ENCODE peak calls at places on chromosomes 4 and X, in four cellular contexts. O is K562, X is HepG2, I is GM12878. V is an unnamed sample.

GRCh38 chrX:28625223-28625622 is 38.0 kb downstream of the IL1RAPL1 start:
- DNase-seq in X (no peak), I (no peak), O (no peak), V (no peak)

GRCh38 chr4:84673475-84674230 is 90.7 kb downstream of the CDS1 start:
- DNase-seq in I (no peak), X (no peak), O (no peak), V (no peak)

GRCh38 chr4:125664091-125664767 is 349.5 kb downstream of the FAT4 start:
- DNase-seq in I (no peak), O (no peak), X (no peak), V (no peak)

GRCh38 chrX:106619797-106620196 is 8.0 kb downstream of the RADX start:
- DNase-seq in I (no peak), O (no peak), X (no peak), V (peak)

GRCh38 chr4:153151535-153152452 is 52.4 kb upstream of the TRIM2 start:
- DNase-seq in X (no peak), I (no peak), O (no peak), V (peak)

GRCh38 chrX:20547649-20548051 is 280.9 kb upstream of the RPS6KA3 start:
- DNase-seq in I (no peak), X (peak), O (no peak), V (no peak)

GRCh38 chr4:126753592-126753991 is 879.2 kb upstream of the INTU start:
- DNase-seq in O (no peak), I (no peak), X (no peak), V (no peak)

GRCh38 chr4:7853271-7853670 is 86.4 kb downstream of the AFAP1 start:
- DNase-seq in O (no peak), I (no peak), X (no peak), V (no peak)

GRCh38 chr4:181939199-181939945 is 303.8 kb upstream of the TENM3 start:
- DNase-seq in X (no peak), O (no peak), I (no peak), V (no peak)

GRCh38 chr4:42363614-42364013 is 33.7 kb upstream of the SHISA3 start:
- DNase-seq in X (no peak), O (no peak), I (no peak), V (no peak)

GRCh38 chrX:112820364-112821308 is 20.0 kb downstream of the AMOT start:
- DNase-seq in I (no peak), X (no peak), O (no peak), V (no peak)

GRCh38 chrX:110188701-110189558 is 129.0 kb downstream of the AMMECR1 start:
- DNase-seq in X (no peak), I (no peak), O (no peak), V (no peak)

GRCh38 chr4:80365928-80366327 is 30.4 kb downstream of the CFAP299 start:
- DNase-seq in O (peak), I (peak), X (peak), V (peak)

GRCh38 chr4:48112017-48112667 is 21.9 kb downstream of the TXK start:
- DNase-seq in O (no peak), I (no peak), X (no peak), V (no peak)

GRCh38 chrX:153645921-153646481 is 1.0 kb upstream of the DUSP9 start:
- DNase-seq in X (peak), O (no peak), I (no peak), V (no peak)

GRCh38 chrX:153645151-153645550 is 1.9 kb upstream of the DUSP9 start:
- DNase-seq in X (no peak), O (no peak), I (no peak), V (no peak)

GRCh38 chrX:153648358-153649177 is 1.6 kb downstream of the DUSP9 start:
- DNase-seq in X (no peak), O (no peak), I (no peak), V (no peak)

GRCh38 chrX:153647461-153648357 is 706 bp downstream of the DUSP9 start:
- DNase-seq in O (no peak), I (no peak), X (no peak), V (no peak)

DNA sequence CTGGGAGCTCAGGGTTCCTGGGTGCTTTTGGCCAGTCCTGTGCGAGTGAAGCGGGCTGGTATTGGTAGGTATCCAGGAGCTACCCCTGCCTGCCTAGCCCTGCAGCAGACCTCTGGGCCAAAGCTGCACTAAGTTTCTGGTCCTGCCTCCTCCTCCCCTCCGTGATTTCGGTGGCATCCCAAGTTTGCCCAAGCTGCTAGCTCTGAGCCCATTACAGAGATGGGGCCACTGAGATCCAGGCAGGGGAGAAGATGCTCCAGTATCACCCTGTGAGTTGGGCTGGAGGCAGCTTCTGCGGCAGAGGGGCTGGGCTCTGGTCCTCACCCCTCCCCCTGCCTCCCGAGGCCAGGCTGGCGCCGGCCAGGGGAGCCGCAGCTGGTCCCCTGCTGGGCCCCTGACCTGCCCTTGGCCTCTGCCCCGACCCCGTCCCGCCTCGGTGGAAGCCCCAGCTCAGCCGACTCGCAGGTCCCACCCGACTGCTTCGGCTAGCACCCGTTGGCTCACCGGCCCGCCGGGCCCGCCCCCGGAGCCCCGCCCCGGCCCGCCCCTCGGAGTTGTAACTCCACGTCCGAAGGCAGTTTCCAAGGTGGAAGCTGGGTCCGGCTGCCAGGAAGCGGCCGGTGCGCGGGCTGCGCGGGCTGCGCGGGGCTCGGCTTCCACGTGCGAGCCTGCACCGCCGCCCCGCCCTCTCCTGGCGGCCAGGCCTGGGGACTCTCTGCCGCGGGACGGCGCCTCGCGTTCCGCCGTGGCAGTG is at the start of gene DUSP9:
- DNase-seq in X (peak), O (peak), I (no peak), V (peak)
- TF ChIP-seq SP1 in X (no peak), O (no peak), I (no peak), V (no peak)

GRCh38 chr4:101960431-101960830 is 169.9 kb downstream of the BANK1 start:
- DNase-seq in X (no peak), O (no peak), I (no peak), V (no peak)

GRCh38 chr4:101958547-101958946 is 168.0 kb downstream of the BANK1 start:
- DNase-seq in I (no peak), O (no peak), X (no peak), V (no peak)

GRCh38 chr4:101956068-101956805 is 165.7 kb downstream of the BANK1 start:
- DNase-seq in O (no peak), I (no peak), X (no peak), V (no peak)

GRCh38 chr4:101961144-101961543 is 170.6 kb downstream of the BANK1 start:
- DNase-seq in O (no peak), I (no peak), X (no peak), V (peak)
- TF ChIP-seq FOXM1 in O (no peak), I (no peak), X (no peak), V (no peak)

DNA sequence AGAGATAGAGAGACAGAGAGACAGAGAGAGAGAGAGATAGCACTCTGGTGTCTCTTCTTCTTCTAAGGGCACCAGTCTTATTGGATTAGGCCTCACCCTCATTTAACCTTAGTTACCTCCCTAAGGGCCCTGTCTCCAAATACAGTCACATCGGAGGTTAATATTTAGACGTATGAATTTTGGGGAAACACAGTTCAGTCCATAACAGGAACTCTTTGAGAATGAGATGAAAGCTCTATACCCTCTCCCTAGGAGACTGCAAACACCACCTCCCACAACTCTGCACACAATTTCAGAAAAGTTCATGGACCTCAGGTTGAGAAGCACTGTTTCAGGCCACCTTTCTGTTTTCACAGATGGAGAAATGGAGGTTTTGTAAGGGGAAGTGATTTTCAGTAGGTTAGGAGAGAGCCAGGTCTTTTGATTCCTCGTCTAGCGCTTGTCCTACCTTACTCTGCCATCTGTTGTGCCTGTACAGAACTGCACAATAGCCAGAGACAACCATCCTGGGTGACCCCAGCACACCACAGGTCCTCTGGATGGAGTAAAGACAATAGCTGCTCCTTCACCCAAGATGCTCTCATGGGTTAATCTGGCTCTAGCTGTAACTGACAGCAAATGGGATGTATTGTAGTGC is 16.9 kb upstream of the LOC101059915 start:
- DNase-seq in I (no peak), O (no peak), X (peak), V (no peak)
- TF ChIP-seq SP1 in I (no peak), O (no peak), X (no peak), V (no peak)

DNA sequence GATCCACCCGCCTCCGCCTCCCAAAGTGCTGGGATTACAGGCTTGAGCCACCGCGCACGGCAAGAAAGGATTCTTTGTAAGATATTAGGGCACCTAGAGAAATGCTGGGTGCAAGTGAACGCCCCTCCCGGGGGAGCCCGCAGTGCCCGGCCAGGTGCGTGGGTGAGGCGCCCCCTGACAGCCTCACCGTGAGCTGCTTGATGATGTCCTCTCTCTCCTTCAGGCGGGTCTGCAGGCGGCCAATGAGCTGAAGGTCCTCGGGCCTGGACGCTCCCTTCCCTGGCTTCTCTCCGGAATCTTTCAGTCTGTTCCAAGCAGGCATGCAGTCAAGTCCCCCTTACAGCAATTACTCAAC is 21.9 kb downstream of the MED28 start:
- DNase-seq in X (no peak), I (no peak), O (no peak), V (no peak)
- TF ChIP-seq FOXM1 in X (no peak), I (no peak), O (no peak), V (no peak)

DNA sequence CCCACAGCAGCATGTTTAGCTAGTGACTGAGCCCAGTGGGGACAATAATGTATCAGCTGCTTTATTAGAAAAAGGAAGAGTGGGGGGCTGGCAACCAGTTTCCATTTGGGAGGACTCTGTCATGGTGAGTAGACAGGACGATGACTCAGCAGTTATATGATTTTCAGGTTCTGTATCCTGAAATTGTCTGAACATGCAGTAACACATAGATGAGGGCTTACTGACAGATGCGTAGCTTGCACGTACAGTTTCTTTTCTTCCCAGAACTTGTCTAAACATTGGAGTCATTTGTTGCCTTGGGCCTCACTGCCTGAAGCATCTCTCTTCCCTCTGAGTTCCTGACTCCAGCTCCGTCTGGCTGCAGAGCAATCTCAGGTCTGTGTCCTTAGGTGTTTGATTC is 1415.6 kb upstream of the TENM3 start:
- DNase-seq in I (no peak), O (no peak), X (no peak), V (no peak)
- TF ChIP-seq SP1 in I (no peak), O (no peak), X (no peak), V (no peak)

GRCh38 chr4:130336585-130337217 is 1240.7 kb downstream of the C4orf33 start:
- DNase-seq in X (peak), I (no peak), O (no peak), V (no peak)
- TF ChIP-seq FOXM1 in X (no peak), I (no peak), O (no peak), V (no peak)

DNA sequence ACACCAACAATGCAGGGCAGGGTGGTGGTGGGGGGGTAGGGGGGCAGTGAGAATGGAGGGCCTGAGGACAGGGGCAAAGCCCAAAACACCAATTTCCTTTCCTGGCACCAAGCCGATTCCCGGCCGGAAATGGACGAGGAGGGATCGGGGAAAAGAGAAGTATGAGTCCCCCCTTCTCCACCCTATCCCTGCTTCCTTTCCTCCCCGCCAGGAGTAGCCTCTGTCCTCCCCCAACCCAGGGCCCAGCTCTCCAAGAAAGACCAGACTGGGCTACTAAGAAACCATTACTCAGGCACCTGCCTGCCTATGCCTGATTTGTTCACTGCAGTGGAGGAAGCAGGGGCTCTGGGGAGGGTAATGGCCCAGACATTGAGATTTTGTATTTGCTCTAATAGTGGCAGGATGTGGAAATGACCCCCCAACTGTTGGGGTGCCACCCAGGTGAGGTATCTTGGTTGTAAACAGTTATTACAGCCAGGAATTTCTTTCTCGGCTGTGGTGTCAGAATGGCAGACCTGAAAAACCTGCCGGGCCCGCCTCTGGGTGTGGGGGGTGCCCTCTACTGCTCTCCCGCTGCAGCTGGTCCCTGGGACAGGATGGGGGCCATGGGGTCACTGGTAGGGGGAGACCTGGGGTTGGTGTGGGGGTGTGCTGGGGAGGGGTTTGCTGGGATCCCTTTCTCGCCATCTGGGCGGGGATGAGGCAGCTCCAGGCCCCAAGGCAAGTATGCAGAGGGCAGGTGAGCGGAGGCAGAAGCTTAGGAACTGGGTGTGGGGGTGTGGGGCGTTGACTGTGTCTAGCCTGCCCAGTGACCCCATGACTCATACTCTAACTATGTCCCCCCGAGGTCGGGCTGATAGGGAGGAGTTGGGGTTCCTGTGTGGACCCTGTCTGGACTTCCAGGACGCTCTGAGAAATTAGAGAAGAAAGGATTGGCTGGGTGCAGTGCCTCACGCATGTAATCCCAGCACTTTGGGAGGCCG is 701 bp downstream of the CCDC120 start:
- DNase-seq in X (no peak), I (no peak), O (no peak), V (no peak)
- TF ChIP-seq SP1 in X (no peak), I (no peak), O (no peak), V (no peak)

GRCh38 chrX:151396042-151396826 is 772 bp upstream of the VMA21 start:
- DNase-seq in I (peak), O (no peak), X (peak), V (no peak)
- TF ChIP-seq FOXM1 in I (no peak), O (no peak), X (no peak), V (no peak)

V was measured in HEK293T.